ENCODE peak calls at places on chromosomes 13 and 19, in eight cellular contexts. P, F, Z, T, A, D, V and E are unnamed samples.

GRCh38 chr19:51119089-51119488 is 5.6 kb upstream of the SIGLEC9 start:
- DNase-seq in A (no peak), F (no peak), Z (no peak), P (no peak), V (no peak), T (no peak), D (peak), E (no peak)

GRCh38 chr19:3857449-3858003 is 11.3 kb downstream of the ZFR2 start:
- DNase-seq in T (no peak), V (no peak), P (peak), Z (no peak), F (peak), A (no peak), D (no peak), E (no peak)

GRCh38 chr19:58586131-58586765 is 13.1 kb upstream of the MZF1 start:
- DNase-seq in Z (no peak), D (no peak), V (no peak), P (no peak), A (no peak), T (no peak), F (no peak), E (no peak)

GRCh38 chr19:29841559-29842367 is 30.0 kb downstream of the CCNE1 start:
- DNase-seq in P (no peak), A (no peak), T (no peak), F (no peak), V (peak), D (peak), Z (peak), E (no peak)

GRCh38 chr13:65293530-65294198 is 1936.5 kb downstream of the PCDH9 start:
- DNase-seq in P (no peak), D (no peak), T (no peak), A (no peak), V (no peak), F (no peak), Z (no peak), E (no peak)

GRCh38 chr19:46428278-46429141 is at the start of gene PNMA8C:
- DNase-seq in T (peak), V (peak), D (peak), Z (no peak), A (no peak), P (peak), F (peak), E (no peak)

GRCh38 chr19:48206402-48207093 is 36.1 kb downstream of the ZSWIM9 start:
- DNase-seq in D (no peak), T (no peak), F (no peak), V (no peak), Z (no peak), A (no peak), P (peak), E (no peak)

GRCh38 chr19:55459551-55459949 is 1.9 kb downstream of the ISOC2 start:
- DNase-seq in T (no peak), V (no peak), A (no peak), D (no peak), P (no peak), Z (no peak), F (no peak), E (no peak)

GRCh38 chr19:15297416-15298224 is 34.7 kb downstream of the BRD4 start:
- DNase-seq in F (no peak), P (peak), Z (peak), V (no peak), A (no peak), T (no peak), D (peak), E (no peak)

GRCh38 chr13:113083402-113084061 is 22.1 kb upstream of the F7 start:
- DNase-seq in Z (peak), D (peak), F (peak), P (no peak), V (no peak), T (peak), A (no peak), E (no peak)

GRCh38 chr19:4970558-4971423 is 1.9 kb downstream of the KDM4B start:
- DNase-seq in P (no peak), F (no peak), V (no peak), T (peak), A (no peak), Z (peak), D (no peak), E (no peak)

GRCh38 chr13:46317120-46317519 is 69.9 kb downstream of the RUBCNL start:
- DNase-seq in T (no peak), D (no peak), A (no peak), F (no peak), P (no peak), Z (peak), V (no peak), E (no peak)

GRCh38 chr13:93283255-93283654 is 56.6 kb downstream of the GPC6 start:
- DNase-seq in V (no peak), F (no peak), A (no peak), D (no peak), P (no peak), Z (no peak), T (no peak), E (no peak)

GRCh38 chr19:1133471-1133929 is 29.7 kb downstream of the GPX4 start:
- DNase-seq in D (no peak), F (no peak), T (peak), A (peak), Z (no peak), V (no peak), P (peak), E (no peak)

GRCh38 chr13:35930665-35931631 is 200.2 kb downstream of the DCLK1 start:
- DNase-seq in V (peak), T (no peak), A (no peak), D (no peak), P (no peak), F (no peak), Z (peak), E (no peak)

GRCh38 chr19:49340069-49340864 is 5.1 kb downstream of the CD37 start:
- DNase-seq in F (peak), T (peak), A (peak), V (no peak), Z (no peak), D (peak), P (peak), E (peak)

GRCh38 chr19:36245210-36246005 is 30.5 kb downstream of the ZNF146 start:
- DNase-seq in V (no peak), Z (no peak), T (no peak), A (no peak), D (peak), F (no peak), P (no peak), E (peak)

GRCh38 chr13:79780240-79780639 is 299.3 kb downstream of the NDFIP2 start:
- DNase-seq in D (no peak), V (no peak), T (no peak), Z (peak), F (no peak), P (no peak), A (no peak), E (no peak)

GRCh38 chr19:1210227-1210538 is 4.6 kb downstream of the STK11 start:
- DNase-seq in A (no peak), F (no peak), Z (no peak), T (no peak), V (no peak), D (no peak), P (no peak), E (no peak)

GRCh38 chr13:98775844-98776598 is 23.5 kb upstream of the SLC15A1 start:
- DNase-seq in A (no peak), P (peak), F (no peak), T (peak), V (no peak), D (peak), Z (no peak), E (no peak)

GRCh38 chr13:51469790-51470189 is 17.0 kb upstream of the INTS6 start:
- DNase-seq in Z (no peak), D (no peak), T (no peak), A (no peak), F (no peak), V (no peak), P (no peak), E (no peak)

GRCh38 chr19:13281567-13282291 is 131.5 kb downstream of the IER2 start:
- DNase-seq in P (no peak), V (no peak), D (no peak), Z (no peak), T (no peak), A (no peak), F (no peak), E (no peak)

GRCh38 chr13:44136693-44137268 is 236.8 kb upstream of the SERP2 start:
- DNase-seq in D (peak), T (no peak), V (no peak), Z (no peak), P (no peak), A (no peak), F (no peak), E (no peak)

GRCh38 chr19:44582581-44583265 is 30.6 kb upstream of the IGSF23 start:
- DNase-seq in P (peak), F (no peak), D (peak), V (no peak), T (peak), Z (peak), A (no peak), E (no peak)

GRCh38 chr19:14517840-14518505 is at the start of gene DNAJB1:
- DNase-seq in Z (peak), D (peak), A (peak), P (peak), F (no peak), V (peak), T (peak), E (no peak)

GRCh38 chr13:60467098-60467497 is 70.1 kb downstream of the TDRD3 start:
- DNase-seq in Z (no peak), P (no peak), F (no peak), A (no peak), D (no peak), V (no peak), T (no peak), E (no peak)

GRCh38 chr13:26184791-26185250 is 37.3 kb downstream of the RNF6 start:
- DNase-seq in V (peak), P (peak), D (peak), T (peak), A (peak), Z (peak), F (peak), E (peak)

GRCh38 chr19:48745208-48745995 is 1.3 kb downstream of the IZUMO1 start:
- DNase-seq in F (no peak), T (peak), D (peak), V (peak), Z (peak), A (no peak), P (peak), E (peak)

GRCh38 chr19:6057651-6058365 is 52.5 kb downstream of the RFX2 start:
- DNase-seq in Z (no peak), F (no peak), D (no peak), P (peak), A (no peak), T (no peak), V (no peak), E (no peak)

GRCh38 chr13:26923824-26924605 is 163.4 kb upstream of the GPR12 start:
- DNase-seq in D (peak), A (no peak), T (no peak), P (no peak), F (no peak), V (no peak), Z (peak), E (no peak)

GRCh38 chr19:10045371-10045770 is 32.1 kb downstream of the RDH8 start:
- DNase-seq in V (no peak), T (no peak), F (no peak), P (no peak), Z (no peak), D (no peak), A (no peak), E (no peak)

GRCh38 chr13:111404746-111405145 is 84.3 kb downstream of the TEX29 start:
- DNase-seq in D (no peak), Z (no peak), V (no peak), T (no peak), A (no peak), F (no peak), P (no peak), E (no peak)

GRCh38 chr19:15532779-15533521 is 24.6 kb downstream of the CYP4F22 start:
- DNase-seq in Z (peak), F (no peak), T (no peak), P (no peak), V (no peak), D (peak), A (no peak), E (no peak)

GRCh38 chr13:110876592-110876991 is 38.3 kb downstream of the ANKRD10 start:
- DNase-seq in P (no peak), T (no peak), D (no peak), F (no peak), V (no peak), A (no peak), Z (no peak), E (no peak)

GRCh38 chr19:28387507-28387906 is 825.4 kb downstream of the UQCRFS1 start:
- DNase-seq in Z (no peak), A (no peak), D (no peak), T (no peak), V (no peak), P (no peak), F (no peak), E (no peak)